ENCODE peak calls at places on chromosomes 7 and 10, in five cellular contexts. One of them, this sample, is unnamed.

GRCh38 chr10:63819753-63820347 is 298.6 kb downstream of the REEP3 start:
- DNase-seq in K562: peak; percentile 31
- DNase-seq in esophagus squamous epithelium: no peak
- DNase-seq in IMR-90: peak; percentile 62
- DNase-seq in A549: peak; percentile 28
- DNase-seq in this sample: peak; percentile 90

GRCh38 chr7:40972426-40972825 is 730.5 kb downstream of the INHBA start:
- DNase-seq in K562: no peak
- DNase-seq in esophagus squamous epithelium: no peak
- DNase-seq in IMR-90: no peak
- DNase-seq in A549: no peak
- DNase-seq in this sample: no peak

GRCh38 chr10:79269969-79270368 is 77.3 kb upstream of the PPIF start:
- DNase-seq in K562: no peak
- DNase-seq in esophagus squamous epithelium: no peak
- DNase-seq in IMR-90: no peak
- DNase-seq in A549: no peak
- DNase-seq in this sample: no peak

GRCh38 chr10:80924063-80924952 is 386.6 kb downstream of the SH2D4B start:
- DNase-seq in K562: peak; percentile 34
- DNase-seq in esophagus squamous epithelium: no peak
- DNase-seq in IMR-90: peak; percentile 11
- DNase-seq in A549: peak; percentile 7
- DNase-seq in this sample: no peak

GRCh38 chr7:28618383-28618782 is 206.1 kb downstream of the CREB5 start:
- DNase-seq in K562: no peak
- DNase-seq in esophagus squamous epithelium: no peak
- DNase-seq in IMR-90: peak; percentile 12
- DNase-seq in A549: no peak
- DNase-seq in this sample: no peak

GRCh38 chr7:143355450-143356385 is 6.8 kb downstream of the FAM131B start:
- DNase-seq in K562: peak; percentile 62
- DNase-seq in esophagus squamous epithelium: no peak
- DNase-seq in IMR-90: no peak
- DNase-seq in A549: no peak
- DNase-seq in this sample: peak; percentile 79

GRCh38 chr7:30922596-30922995 is 10.9 kb downstream of the AQP1 start:
- DNase-seq in K562: no peak
- DNase-seq in esophagus squamous epithelium: no peak
- DNase-seq in IMR-90: no peak
- DNase-seq in A549: no peak
- DNase-seq in this sample: peak; percentile 74

GRCh38 chr7:88034083-88034695 is 100.1 kb downstream of the ADAM22 start:
- DNase-seq in K562: no peak
- DNase-seq in esophagus squamous epithelium: no peak
- DNase-seq in IMR-90: no peak
- DNase-seq in A549: no peak
- DNase-seq in this sample: no peak

GRCh38 chr7:130865408-130866236 is 131.6 kb upstream of the KLF14 start:
- DNase-seq in K562: no peak
- DNase-seq in esophagus squamous epithelium: no peak
- DNase-seq in IMR-90: peak; percentile 61
- DNase-seq in A549: no peak
- DNase-seq in this sample: no peak

GRCh38 chr10:44240766-44241165 is 144.1 kb downstream of the CXCL12 start:
- DNase-seq in K562: no peak
- DNase-seq in esophagus squamous epithelium: no peak
- DNase-seq in IMR-90: no peak
- DNase-seq in A549: no peak
- DNase-seq in this sample: no peak

GRCh38 chr7:31111109-31111451 is 59.0 kb downstream of the ADCYAP1R1 start:
- DNase-seq in K562: no peak
- DNase-seq in esophagus squamous epithelium: no peak
- DNase-seq in IMR-90: no peak
- DNase-seq in A549: no peak
- DNase-seq in this sample: peak; percentile 32

GRCh38 chr10:92720306-92721165 is 30.8 kb downstream of the HHEX start:
- DNase-seq in K562: no peak
- DNase-seq in esophagus squamous epithelium: no peak
- DNase-seq in IMR-90: no peak
- DNase-seq in A549: no peak
- DNase-seq in this sample: no peak

GRCh38 chr10:108523016-108523415 is 1358.5 kb upstream of the SORCS1 start:
- DNase-seq in K562: no peak
- DNase-seq in esophagus squamous epithelium: no peak
- DNase-seq in IMR-90: no peak
- DNase-seq in A549: no peak
- DNase-seq in this sample: no peak

GRCh38 chr10:3574451-3574850 is 210.6 kb downstream of the KLF6 start:
- DNase-seq in K562: no peak
- DNase-seq in esophagus squamous epithelium: no peak
- DNase-seq in IMR-90: no peak
- DNase-seq in A549: no peak
- DNase-seq in this sample: no peak

DNA sequence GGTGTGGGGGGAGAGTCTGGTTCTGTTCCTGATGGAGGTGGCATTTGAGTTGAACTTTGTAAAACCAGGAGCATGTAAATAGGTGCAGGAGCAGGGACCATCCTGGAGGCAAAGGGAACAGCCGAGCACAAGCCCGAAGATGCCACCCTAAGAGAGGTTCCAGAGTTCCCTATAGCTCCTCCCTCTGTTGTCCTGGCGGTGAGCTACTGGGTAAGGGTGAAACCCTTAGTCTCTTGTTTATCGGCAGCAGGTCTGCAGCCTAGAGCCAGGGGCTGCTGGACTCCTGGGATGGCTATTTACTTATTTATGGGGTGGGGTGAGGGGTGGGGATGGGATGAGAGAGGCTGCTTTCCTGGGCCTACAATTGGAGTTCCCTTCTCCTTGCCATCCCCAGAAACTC is 6.5 kb upstream of the LBX1 start:
- DNase-seq in K562: no peak
- DNase-seq in esophagus squamous epithelium: no peak
- DNase-seq in IMR-90: no peak
- DNase-seq in A549: no peak
- DNase-seq in this sample: no peak
- H3K4me3 ChIP-seq in K562: no peak overlapping the region
- H3K4me3 ChIP-seq in esophagus squamous epithelium: no peak overlapping the region
- H3K4me3 ChIP-seq in IMR-90: no peak overlapping the region
- H3K4me3 ChIP-seq in A549: no peak overlapping the region
- H3K4me3 ChIP-seq in this sample: no peak overlapping the region

GRCh38 chr7:6442114-6442513 is 5.6 kb downstream of the DAGLB start:
- DNase-seq in K562: no peak
- DNase-seq in esophagus squamous epithelium: no peak
- DNase-seq in IMR-90: peak; percentile 80
- DNase-seq in A549: no peak
- DNase-seq in this sample: no peak
- TF ChIP-seq POLR2A in K562: no peak
- TF ChIP-seq POLR2A in esophagus squamous epithelium: no peak
- TF ChIP-seq POLR2A in IMR-90: no peak
- TF ChIP-seq POLR2A in A549: no peak
- TF ChIP-seq POLR2A in this sample: no peak

DNA sequence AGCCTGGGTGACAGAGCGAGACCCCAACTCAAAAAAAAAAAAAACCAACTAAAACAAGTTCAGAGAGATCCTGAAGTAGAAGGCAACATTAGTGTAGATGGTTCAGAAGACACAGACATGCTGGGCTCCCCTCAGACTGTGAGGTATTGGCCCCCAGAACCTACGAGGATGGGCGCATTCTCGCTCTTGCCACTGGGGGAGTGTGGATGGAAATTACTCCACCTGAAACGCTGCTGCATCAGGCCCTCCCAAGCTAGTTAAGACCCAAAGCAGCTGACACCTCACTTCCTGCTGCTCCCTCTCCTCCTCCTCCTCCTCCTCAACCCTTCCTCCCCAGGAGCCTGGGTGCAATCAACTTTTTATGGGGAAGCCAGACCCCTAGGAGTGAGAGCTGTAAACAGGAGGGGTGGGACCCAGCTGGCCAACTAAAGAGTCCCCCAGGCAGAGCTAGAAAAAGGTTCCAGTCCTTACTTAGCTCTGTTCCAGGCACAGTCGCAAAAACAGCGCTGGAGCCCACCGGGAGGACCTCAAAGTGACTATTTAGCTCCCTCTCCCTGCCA is 7.4 kb downstream of the SH3PXD2A start:
- DNase-seq in K562: no peak
- DNase-seq in esophagus squamous epithelium: no peak
- DNase-seq in IMR-90: no peak
- DNase-seq in A549: peak; percentile 59
- DNase-seq in this sample: no peak
- TF ChIP-seq CTCF in K562: no peak
- TF ChIP-seq CTCF in esophagus squamous epithelium: no peak
- TF ChIP-seq CTCF in IMR-90: peak; percentile 10
- TF ChIP-seq CTCF in A549: no peak
- TF ChIP-seq CTCF in this sample: no peak

GRCh38 chr7:158390460-158390859 is 197.2 kb downstream of the PTPRN2 start:
- DNase-seq in K562: no peak
- DNase-seq in esophagus squamous epithelium: no peak
- DNase-seq in IMR-90: no peak
- DNase-seq in A549: no peak
- DNase-seq in this sample: no peak

GRCh38 chr7:158389514-158390425 is 197.9 kb downstream of the PTPRN2 start:
- DNase-seq in K562: no peak
- DNase-seq in esophagus squamous epithelium: no peak
- DNase-seq in IMR-90: no peak
- DNase-seq in A549: no peak
- DNase-seq in this sample: no peak

GRCh38 chr7:158386866-158387820 is 200.5 kb downstream of the PTPRN2 start:
- DNase-seq in K562: no peak
- DNase-seq in esophagus squamous epithelium: no peak
- DNase-seq in IMR-90: no peak
- DNase-seq in A549: no peak
- DNase-seq in this sample: no peak

GRCh38 chr7:158388072-158388471 is 199.6 kb downstream of the PTPRN2 start:
- DNase-seq in K562: no peak
- DNase-seq in esophagus squamous epithelium: no peak
- DNase-seq in IMR-90: no peak
- DNase-seq in A549: no peak
- DNase-seq in this sample: no peak

DNA sequence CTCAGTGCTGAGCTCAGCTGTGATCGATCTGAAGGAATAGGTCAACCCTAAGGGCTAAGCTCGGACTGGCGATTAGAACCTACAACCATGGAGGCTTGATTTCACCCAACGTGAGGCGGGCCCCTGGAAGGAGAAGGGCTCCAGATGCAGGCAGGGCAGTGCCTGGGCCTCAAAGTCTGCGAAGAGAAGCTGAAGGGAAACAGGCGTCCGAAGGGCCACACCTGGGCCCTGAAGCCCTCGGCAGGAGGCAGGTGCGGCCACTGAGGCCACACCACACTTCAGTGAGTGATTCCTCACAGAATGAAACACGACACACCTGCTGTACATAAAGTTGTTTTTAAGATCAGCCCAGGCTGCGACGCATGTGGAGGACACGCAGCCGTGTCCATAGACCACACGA is 198.7 kb downstream of the PTPRN2 start:
- DNase-seq in K562: no peak
- DNase-seq in esophagus squamous epithelium: no peak
- DNase-seq in IMR-90: no peak
- DNase-seq in A549: no peak
- DNase-seq in this sample: no peak
- H3K4me3 ChIP-seq in K562: no peak overlapping the region
- H3K4me3 ChIP-seq in esophagus squamous epithelium: no peak overlapping the region
- H3K4me3 ChIP-seq in IMR-90: no peak overlapping the region
- H3K4me3 ChIP-seq in A549: no peak overlapping the region
- H3K4me3 ChIP-seq in this sample: no peak overlapping the region

GRCh38 chr10:101000602-101000991 is 989 bp downstream of the LZTS2 start:
- DNase-seq in K562: no peak
- DNase-seq in esophagus squamous epithelium: no peak
- DNase-seq in IMR-90: no peak
- DNase-seq in A549: no peak
- DNase-seq in this sample: no peak
- TF ChIP-seq POLR2A in K562: no peak
- TF ChIP-seq POLR2A in esophagus squamous epithelium: no peak
- TF ChIP-seq POLR2A in IMR-90: no peak
- TF ChIP-seq POLR2A in A549: no peak
- TF ChIP-seq POLR2A in this sample: no peak

GRCh38 chr10:71578069-71578468 is 141.5 kb downstream of the C10orf105 start:
- DNase-seq in K562: no peak
- DNase-seq in esophagus squamous epithelium: no peak
- DNase-seq in IMR-90: no peak
- DNase-seq in A549: no peak
- DNase-seq in this sample: no peak

GRCh38 chr10:71577345-71577744 is 142.2 kb downstream of the C10orf105 start:
- DNase-seq in K562: no peak
- DNase-seq in esophagus squamous epithelium: no peak
- DNase-seq in IMR-90: no peak
- DNase-seq in A549: no peak
- DNase-seq in this sample: no peak

GRCh38 chr10:71575446-71575845 is 144.1 kb downstream of the C10orf105 start:
- DNase-seq in K562: no peak
- DNase-seq in esophagus squamous epithelium: no peak
- DNase-seq in IMR-90: no peak
- DNase-seq in A549: no peak
- DNase-seq in this sample: no peak

GRCh38 chr10:71575934-71576801 is 143.4 kb downstream of the C10orf105 start:
- DNase-seq in K562: no peak
- DNase-seq in esophagus squamous epithelium: no peak
- DNase-seq in IMR-90: no peak
- DNase-seq in A549: no peak
- DNase-seq in this sample: no peak

DNA sequence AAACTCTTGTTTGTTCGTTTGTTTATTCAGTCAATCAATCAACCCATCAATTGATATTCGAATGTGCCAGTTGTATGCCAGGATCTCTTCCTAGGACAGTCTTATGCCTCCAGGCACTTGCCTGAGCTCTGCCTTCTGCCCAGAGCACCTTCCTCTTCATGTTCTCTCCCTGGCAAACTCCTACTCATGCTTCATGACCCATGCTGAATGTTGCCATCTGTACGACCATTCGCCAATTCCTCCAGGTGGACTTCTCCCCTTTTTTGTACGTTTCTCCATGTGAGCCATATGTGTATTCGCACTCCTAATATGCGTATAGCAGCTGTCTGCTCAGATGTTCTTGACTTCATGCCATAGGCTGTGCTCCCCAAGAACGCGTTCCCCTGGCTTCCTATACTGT is 142.7 kb downstream of the C10orf105 start:
- DNase-seq in K562: no peak
- DNase-seq in esophagus squamous epithelium: no peak
- DNase-seq in IMR-90: no peak
- DNase-seq in A549: no peak
- DNase-seq in this sample: no peak
- TF ChIP-seq CTCF in K562: no peak
- TF ChIP-seq CTCF in esophagus squamous epithelium: no peak
- TF ChIP-seq CTCF in IMR-90: no peak
- TF ChIP-seq CTCF in A549: no peak
- TF ChIP-seq CTCF in this sample: no peak

DNA sequence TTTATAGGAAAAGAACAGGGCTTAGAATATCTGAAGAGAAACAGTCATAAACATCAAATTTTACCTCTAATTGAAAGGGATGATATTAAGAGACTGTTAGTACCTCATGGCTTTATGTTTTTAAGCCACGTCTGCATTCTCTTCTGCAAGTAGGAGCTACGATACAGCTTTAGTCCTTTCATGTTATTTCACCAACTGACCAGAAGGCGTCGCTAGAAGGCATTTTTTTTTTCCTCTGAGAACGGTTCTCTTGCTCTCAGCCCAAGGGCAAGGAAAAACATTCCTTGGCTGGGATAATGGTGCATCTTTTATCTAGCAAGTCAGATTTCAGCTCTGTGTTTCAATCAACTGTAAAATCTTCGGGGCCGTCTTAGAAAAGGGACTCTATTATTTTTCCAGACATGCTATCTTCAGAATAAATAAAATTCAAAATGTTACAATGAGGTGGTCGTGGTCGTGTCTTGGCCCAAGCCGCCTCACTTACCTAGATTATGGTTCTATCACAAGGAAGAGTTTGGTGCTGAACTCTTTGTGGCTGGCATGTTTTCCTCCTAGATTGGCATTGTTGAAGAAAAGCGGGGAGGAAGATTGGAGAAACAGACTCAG is 41.6 kb upstream of the LYZL2 start:
- DNase-seq in K562: peak; percentile 20
- DNase-seq in esophagus squamous epithelium: no peak
- DNase-seq in IMR-90: peak; percentile 81
- DNase-seq in A549: peak; percentile 33
- DNase-seq in this sample: no peak
- H3K4me3 ChIP-seq in K562: no peak overlapping the region
- H3K4me3 ChIP-seq in esophagus squamous epithelium: peak overlapping the region; percentile 49
- H3K4me3 ChIP-seq in IMR-90: no peak overlapping the region
- H3K4me3 ChIP-seq in A549: no peak overlapping the region
- H3K4me3 ChIP-seq in this sample: no peak overlapping the region

This sample was measured in lower leg skin.